ENCODE peak calls at places on chromosomes 16 and 17, in four cellular contexts. One of them, this sample, is unnamed.

GRCh38 chr16:70703835-70704381 is 18.1 kb upstream of the MTSS2 start:
- DNase-seq in GM12878: no peak
- DNase-seq in IMR-90: no peak
- DNase-seq in K562: no peak
- DNase-seq in this sample: no peak

GRCh38 chr17:10155334-10156081 is 42.9 kb downstream of the GAS7 start:
- DNase-seq in GM12878: no peak
- DNase-seq in IMR-90: peak
- DNase-seq in K562: no peak
- DNase-seq in this sample: no peak

GRCh38 chr16:56244612-56245011 is 53.3 kb downstream of the GNAO1 start:
- DNase-seq in IMR-90: no peak
- DNase-seq in K562: no peak
- DNase-seq in GM12878: no peak
- DNase-seq in this sample: no peak

GRCh38 chr17:54451051-54451450 is 449.6 kb upstream of the TOM1L1 start:
- DNase-seq in IMR-90: no peak
- DNase-seq in K562: no peak
- DNase-seq in GM12878: no peak
- DNase-seq in this sample: no peak

GRCh38 chr16:47728229-47728628 is 267.1 kb downstream of the PHKB start:
- DNase-seq in IMR-90: no peak
- DNase-seq in GM12878: no peak
- DNase-seq in K562: no peak
- DNase-seq in this sample: peak

GRCh38 chr17:49498037-49498615 is 3.0 kb downstream of the NGFR start:
- DNase-seq in GM12878: no peak
- DNase-seq in IMR-90: no peak
- DNase-seq in K562: no peak
- DNase-seq in this sample: no peak

GRCh38 chr17:59425085-59425901 is 93.8 kb downstream of the YPEL2 start:
- DNase-seq in K562: no peak
- DNase-seq in IMR-90: peak
- DNase-seq in GM12878: no peak
- DNase-seq in this sample: peak

GRCh38 chr17:67053438-67054000 is 9.2 kb downstream of the CACNG1 start:
- DNase-seq in K562: no peak
- DNase-seq in GM12878: no peak
- DNase-seq in IMR-90: no peak
- DNase-seq in this sample: no peak

GRCh38 chr17:57481901-57482300 is 225.6 kb downstream of the MSI2 start:
- DNase-seq in IMR-90: peak
- DNase-seq in K562: peak
- DNase-seq in GM12878: no peak
- DNase-seq in this sample: no peak

GRCh38 chr16:5056347-5056746 is 9.4 kb downstream of the C16orf89 start:
- DNase-seq in GM12878: no peak
- DNase-seq in IMR-90: no peak
- DNase-seq in K562: peak
- DNase-seq in this sample: peak
- TF ChIP-seq CTCF in GM12878: peak
- TF ChIP-seq CTCF in IMR-90: peak
- TF ChIP-seq CTCF in K562: peak
- TF ChIP-seq CTCF in this sample: peak

GRCh38 chr16:14002416-14002815 is 68.7 kb upstream of the MRTFB start:
- DNase-seq in IMR-90: no peak
- DNase-seq in K562: no peak
- DNase-seq in GM12878: no peak
- DNase-seq in this sample: no peak

GRCh38 chr16:14004719-14005315 is 66.3 kb upstream of the MRTFB start:
- DNase-seq in GM12878: no peak
- DNase-seq in K562: no peak
- DNase-seq in IMR-90: no peak
- DNase-seq in this sample: no peak

GRCh38 chr16:14004031-14004718 is 66.9 kb upstream of the MRTFB start:
- DNase-seq in IMR-90: no peak
- DNase-seq in K562: no peak
- DNase-seq in GM12878: no peak
- DNase-seq in this sample: no peak

GRCh38 chr16:14001521-14001920 is 69.6 kb upstream of the MRTFB start:
- DNase-seq in GM12878: no peak
- DNase-seq in IMR-90: no peak
- DNase-seq in K562: no peak
- DNase-seq in this sample: no peak

GRCh38 chr16:14003119-14003570 is 68.0 kb upstream of the MRTFB start:
- DNase-seq in K562: peak
- DNase-seq in IMR-90: peak
- DNase-seq in GM12878: no peak
- DNase-seq in this sample: peak
- TF ChIP-seq FOS in K562: no peak
- TF ChIP-seq FOS in IMR-90: no peak
- TF ChIP-seq FOS in GM12878: no peak
- TF ChIP-seq FOS in this sample: no peak

GRCh38 chr17:40871316-40871715 is 4.3 kb upstream of the KRT12 start:
- DNase-seq in GM12878: no peak
- DNase-seq in K562: no peak
- DNase-seq in IMR-90: no peak
- DNase-seq in this sample: no peak

GRCh38 chr17:40872416-40872815 is 5.4 kb upstream of the KRT12 start:
- DNase-seq in GM12878: no peak
- DNase-seq in K562: no peak
- DNase-seq in IMR-90: peak
- DNase-seq in this sample: no peak

GRCh38 chr17:40873801-40874200 is 6.8 kb upstream of the KRT12 start:
- DNase-seq in K562: no peak
- DNase-seq in GM12878: no peak
- DNase-seq in IMR-90: no peak
- DNase-seq in this sample: no peak

GRCh38 chr17:40870136-40870535 is 3.1 kb upstream of the KRT12 start:
- DNase-seq in GM12878: no peak
- DNase-seq in K562: no peak
- DNase-seq in IMR-90: no peak
- DNase-seq in this sample: no peak

DNA sequence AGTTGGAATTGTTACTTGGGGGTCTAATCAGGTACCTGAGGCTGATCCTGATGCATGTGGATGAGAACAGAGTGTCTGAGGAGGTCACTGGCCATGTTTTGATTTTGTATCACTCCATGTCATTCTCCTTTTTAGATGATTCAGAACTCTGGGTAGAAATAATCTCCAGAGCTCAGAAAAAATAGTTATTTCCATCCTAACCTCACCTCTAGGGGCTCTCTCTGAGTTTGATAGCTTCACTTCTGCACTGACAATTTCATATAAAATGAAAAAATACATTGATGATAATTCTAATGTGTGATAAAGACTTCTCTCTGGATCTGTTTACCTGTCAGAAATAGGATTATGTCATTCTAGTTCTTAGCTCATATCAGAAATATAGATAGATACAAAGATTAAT is 6.2 kb upstream of the KRT12 start:
- DNase-seq in K562: no peak
- DNase-seq in IMR-90: no peak
- DNase-seq in GM12878: no peak
- DNase-seq in this sample: no peak
- TF ChIP-seq CTCF in K562: no peak
- TF ChIP-seq CTCF in IMR-90: no peak
- TF ChIP-seq CTCF in GM12878: no peak
- TF ChIP-seq CTCF in this sample: no peak

DNA sequence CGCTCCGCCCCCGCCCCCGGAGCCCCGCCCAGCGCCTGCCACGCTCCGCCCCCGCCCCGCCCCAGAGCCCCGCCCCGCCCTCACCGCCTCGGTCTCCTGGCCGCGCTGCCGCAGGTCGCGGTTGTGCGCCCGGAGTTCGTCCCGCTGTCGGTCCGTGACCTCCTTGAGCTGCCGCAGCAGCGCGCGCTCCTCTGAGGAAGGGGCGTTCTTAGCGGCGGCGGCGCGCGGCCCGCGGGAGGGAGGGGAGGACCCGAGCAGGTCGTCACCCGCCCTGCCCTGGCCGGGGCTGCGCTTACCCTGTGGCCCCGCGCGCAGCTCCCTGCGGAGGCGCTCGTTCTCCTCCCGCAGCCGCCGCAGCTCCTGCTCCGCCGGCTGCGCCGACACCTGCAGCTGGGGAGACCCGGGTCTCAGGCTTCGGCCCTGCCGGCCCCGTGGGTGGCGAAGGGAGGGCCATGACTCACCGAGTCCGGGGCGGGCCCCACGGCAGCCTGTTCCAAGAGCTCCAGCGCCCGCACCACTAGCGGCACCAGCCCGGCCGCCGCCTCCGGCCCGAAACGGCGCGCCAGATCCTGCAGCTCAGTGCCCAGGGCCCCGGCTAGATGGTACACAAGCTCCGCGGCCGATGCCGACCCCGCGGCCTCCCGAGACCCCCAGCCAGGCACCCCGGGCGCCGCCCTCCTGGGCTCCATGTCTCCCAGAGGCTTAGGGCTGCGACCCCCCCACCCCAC is 386 bp downstream of the RILP start:
- DNase-seq in K562: peak
- DNase-seq in GM12878: no peak
- DNase-seq in IMR-90: peak
- DNase-seq in this sample: peak
- TF ChIP-seq FOS in K562: no peak
- TF ChIP-seq FOS in GM12878: no peak
- TF ChIP-seq FOS in IMR-90: peak
- TF ChIP-seq FOS in this sample: peak

GRCh38 chr16:84874983-84875382 is 55.2 kb downstream of the CRISPLD2 start:
- DNase-seq in GM12878: no peak
- DNase-seq in K562: no peak
- DNase-seq in IMR-90: peak
- DNase-seq in this sample: no peak
- TF ChIP-seq CTCF in GM12878: no peak
- TF ChIP-seq CTCF in K562: no peak
- TF ChIP-seq CTCF in IMR-90: no peak
- TF ChIP-seq CTCF in this sample: no peak

DNA sequence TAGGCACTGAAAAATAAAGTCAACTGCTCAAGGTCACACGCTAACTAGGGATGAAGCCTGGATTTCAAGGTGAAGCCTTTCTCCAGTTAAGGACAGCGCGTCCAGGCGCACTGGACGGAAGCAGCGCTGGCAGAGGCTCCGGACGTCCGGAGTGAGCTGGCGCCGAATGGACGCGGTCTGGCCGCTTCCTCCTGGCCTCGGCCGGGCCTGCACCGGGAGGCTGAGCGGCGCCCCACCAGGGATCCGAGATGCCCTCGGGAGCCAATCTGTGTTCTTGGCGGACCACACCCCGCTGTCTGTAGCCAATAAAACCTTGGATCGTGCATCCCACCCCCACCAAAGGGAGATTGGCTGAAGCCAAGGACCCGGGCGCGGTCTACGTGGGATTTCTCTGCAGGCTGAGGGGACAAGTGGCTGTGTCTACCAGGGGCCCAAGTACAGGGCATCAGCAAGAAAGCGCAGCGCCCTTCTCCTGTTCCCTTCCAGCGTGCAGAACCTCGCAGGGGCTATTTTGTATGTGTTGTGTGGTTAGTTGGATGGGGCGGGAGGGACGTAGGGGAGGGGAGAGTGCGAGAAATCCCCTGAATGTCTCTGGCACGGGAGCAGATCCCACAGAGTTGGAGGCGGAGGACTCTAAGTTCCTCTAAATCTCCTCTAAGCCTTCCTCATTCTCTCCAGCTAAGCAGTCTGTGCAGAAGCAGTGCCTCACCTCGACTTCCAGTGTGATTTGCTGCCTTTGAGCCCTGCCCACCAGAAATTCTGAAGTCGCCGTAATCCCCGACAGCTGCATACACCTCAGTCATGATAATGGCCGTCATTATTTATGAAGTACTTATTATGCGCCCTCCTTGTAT is 2.5 kb upstream of the AKAP10 start:
- DNase-seq in K562: no peak
- DNase-seq in GM12878: no peak
- DNase-seq in IMR-90: no peak
- DNase-seq in this sample: peak
- TF ChIP-seq FOS in K562: no peak
- TF ChIP-seq FOS in GM12878: no peak
- TF ChIP-seq FOS in IMR-90: no peak
- TF ChIP-seq FOS in this sample: peak

DNA sequence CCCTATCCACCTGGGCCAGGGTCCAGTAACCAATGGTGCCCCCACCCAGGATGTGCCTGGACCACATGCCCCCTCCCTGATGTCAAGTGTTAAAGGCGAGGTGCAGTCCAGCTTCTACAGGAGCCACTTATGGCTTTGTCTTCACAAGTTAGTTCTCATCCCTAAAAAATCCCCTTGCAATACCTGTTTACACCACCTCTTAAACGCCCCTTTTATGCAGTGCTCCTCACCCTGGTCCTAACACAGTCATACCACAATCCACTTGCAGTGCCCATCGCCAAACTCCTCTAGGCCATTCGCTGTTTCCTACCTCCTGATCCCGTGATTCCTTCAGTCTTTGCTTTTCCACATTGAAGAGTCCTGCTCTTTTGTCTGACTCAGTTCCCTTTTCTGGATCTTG is 7.1 kb downstream of the GLYR1 start:
- DNase-seq in GM12878: no peak
- DNase-seq in IMR-90: no peak
- DNase-seq in K562: no peak
- DNase-seq in this sample: peak
- TF ChIP-seq CTCF in GM12878: no peak
- TF ChIP-seq CTCF in IMR-90: no peak
- TF ChIP-seq CTCF in K562: no peak
- TF ChIP-seq CTCF in this sample: no peak

DNA sequence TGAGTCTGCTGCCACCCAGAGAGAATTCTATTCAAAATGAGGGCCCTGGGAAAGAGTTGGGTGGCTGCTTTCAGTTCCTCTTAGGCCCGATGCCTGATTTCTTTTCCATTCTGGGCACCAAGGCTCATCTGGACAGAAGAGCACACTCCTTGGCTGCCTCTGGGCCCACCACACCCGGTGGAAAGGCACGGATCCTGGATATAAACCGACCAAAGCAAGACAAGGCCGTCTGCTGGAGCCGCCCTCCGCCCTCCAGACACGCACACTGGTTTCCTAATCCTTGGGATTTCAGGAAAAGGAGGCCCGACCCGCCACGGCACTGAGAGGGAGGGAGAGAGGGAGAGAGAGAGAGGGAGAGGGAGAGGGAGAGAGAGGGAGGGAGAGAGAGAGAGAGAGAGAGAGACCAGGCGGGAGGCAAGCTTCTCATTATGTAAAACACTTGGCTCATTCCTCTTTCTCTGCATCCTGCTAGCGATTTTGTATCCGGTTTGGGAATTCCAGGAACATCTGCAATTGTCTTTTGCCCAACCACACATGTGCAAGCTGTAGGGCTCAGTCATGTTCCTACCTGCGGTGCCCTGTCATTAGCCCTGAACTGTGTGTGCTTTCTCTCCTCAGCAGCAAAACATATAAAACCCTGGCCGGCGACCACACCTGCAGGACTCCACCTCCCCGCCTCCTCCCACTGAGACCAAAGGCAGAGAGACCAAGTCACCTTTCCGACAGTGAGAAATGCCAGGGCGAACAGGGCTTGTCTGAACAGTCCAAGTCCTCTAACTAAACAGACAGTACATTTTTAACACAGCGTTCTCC is 347.2 kb downstream of the SOX9 start:
- DNase-seq in IMR-90: no peak
- DNase-seq in GM12878: no peak
- DNase-seq in K562: no peak
- DNase-seq in this sample: no peak
- TF ChIP-seq FOS in IMR-90: no peak
- TF ChIP-seq FOS in GM12878: no peak
- TF ChIP-seq FOS in K562: no peak
- TF ChIP-seq FOS in this sample: no peak

This sample was measured in endothelial cell of umbilical vein.